ENCODE peak calls at places on chromosomes 5 and 9, in eight cellular contexts. One of them, this sample, is unnamed.

GRCh38 chr5:351911-352225 is 30.4 kb downstream of the AHRR start:
- DNase-seq in H4: no peak
- DNase-seq in NCI-H2107: no peak
- DNase-seq in iPS-NIHi11: no peak
- DNase-seq in activated CD8-positive, alpha-beta T cell treated with anti-CD3 and anti-CD28 coated beads for 36 hours: no peak
- DNase-seq in nephron progenitor cell: no peak
- DNase-seq in HuH-7: no peak
- DNase-seq in neural progenitor cell: no peak
- DNase-seq in this sample: no peak

GRCh38 chr5:34001231-34001935 is 6.5 kb downstream of the AMACR start:
- DNase-seq in HuH-7: peak
- DNase-seq in nephron progenitor cell: no peak
- DNase-seq in iPS-NIHi11: no peak
- DNase-seq in activated CD8-positive, alpha-beta T cell treated with anti-CD3 and anti-CD28 coated beads for 36 hours: no peak
- DNase-seq in H4: peak
- DNase-seq in neural progenitor cell: peak
- DNase-seq in NCI-H2107: peak
- DNase-seq in this sample: no peak

GRCh38 chr5:147410496-147411395 is 99.1 kb downstream of the DPYSL3 start:
- DNase-seq in NCI-H2107: no peak
- DNase-seq in neural progenitor cell: no peak
- DNase-seq in nephron progenitor cell: no peak
- DNase-seq in HuH-7: no peak
- DNase-seq in H4: no peak
- DNase-seq in iPS-NIHi11: no peak
- DNase-seq in activated CD8-positive, alpha-beta T cell treated with anti-CD3 and anti-CD28 coated beads for 36 hours: no peak
- DNase-seq in this sample: no peak

GRCh38 chr9:133457233-133457632 is 2.5 kb upstream of the CACFD1 start:
- DNase-seq in NCI-H2107: no peak
- DNase-seq in iPS-NIHi11: peak
- DNase-seq in neural progenitor cell: no peak
- DNase-seq in HuH-7: no peak
- DNase-seq in activated CD8-positive, alpha-beta T cell treated with anti-CD3 and anti-CD28 coated beads for 36 hours: no peak
- DNase-seq in nephron progenitor cell: no peak
- DNase-seq in H4: no peak
- DNase-seq in this sample: no peak

GRCh38 chr5:151104795-151105194 is 24.0 kb upstream of the TNIP1 start:
- DNase-seq in NCI-H2107: no peak
- DNase-seq in neural progenitor cell: no peak
- DNase-seq in activated CD8-positive, alpha-beta T cell treated with anti-CD3 and anti-CD28 coated beads for 36 hours: no peak
- DNase-seq in iPS-NIHi11: no peak
- DNase-seq in H4: no peak
- DNase-seq in HuH-7: no peak
- DNase-seq in nephron progenitor cell: no peak
- DNase-seq in this sample: no peak

GRCh38 chr5:62143268-62144229 is 162.5 kb upstream of the KIF2A start:
- DNase-seq in NCI-H2107: no peak
- DNase-seq in H4: peak
- DNase-seq in nephron progenitor cell: no peak
- DNase-seq in neural progenitor cell: peak
- DNase-seq in iPS-NIHi11: no peak
- DNase-seq in HuH-7: no peak
- DNase-seq in activated CD8-positive, alpha-beta T cell treated with anti-CD3 and anti-CD28 coated beads for 36 hours: no peak
- DNase-seq in this sample: no peak

GRCh38 chr5:84688566-84688965 is 303.9 kb upstream of the EDIL3 start:
- DNase-seq in H4: peak
- DNase-seq in HuH-7: no peak
- DNase-seq in NCI-H2107: no peak
- DNase-seq in iPS-NIHi11: no peak
- DNase-seq in activated CD8-positive, alpha-beta T cell treated with anti-CD3 and anti-CD28 coated beads for 36 hours: no peak
- DNase-seq in nephron progenitor cell: no peak
- DNase-seq in neural progenitor cell: no peak
- DNase-seq in this sample: no peak

GRCh38 chr9:134704499-134704898 is 62.9 kb downstream of the COL5A1 start:
- DNase-seq in activated CD8-positive, alpha-beta T cell treated with anti-CD3 and anti-CD28 coated beads for 36 hours: no peak
- DNase-seq in nephron progenitor cell: no peak
- DNase-seq in HuH-7: no peak
- DNase-seq in H4: no peak
- DNase-seq in NCI-H2107: no peak
- DNase-seq in iPS-NIHi11: no peak
- DNase-seq in neural progenitor cell: no peak
- DNase-seq in this sample: no peak